ENCODE peak calls at places on chromosomes 13 and 19, in five cellular contexts. One of them, this sample, is unnamed. For H3K4me1, the result is how much of the 10 kb centered on the place peaks cover.

GRCh38 chr13:77290342-77290741 is 36.6 kb downstream of the MYCBP2 start:
- DNase-seq in mesenchymal stem cell: no peak
- DNase-seq in H9: no peak
- DNase-seq in neuronal stem cell: no peak
- DNase-seq in H1: no peak
- DNase-seq in this sample: no peak

GRCh38 chr19:37304190-37304883 is 66.6 kb upstream of the ZNF527 start:
- DNase-seq in mesenchymal stem cell: no peak
- DNase-seq in H1: no peak
- DNase-seq in neuronal stem cell: peak
- DNase-seq in H9: peak
- DNase-seq in this sample: peak

GRCh38 chr19:49793561-49793840 is 19.6 kb downstream of the FUZ start:
- DNase-seq in neuronal stem cell: no peak
- DNase-seq in H1: no peak
- DNase-seq in H9: no peak
- DNase-seq in mesenchymal stem cell: peak
- DNase-seq in this sample: no peak

GRCh38 chr19:1855828-1856255 is 7.5 kb downstream of the KLF16 start:
- DNase-seq in neuronal stem cell: no peak
- DNase-seq in H1: no peak
- DNase-seq in H9: no peak
- DNase-seq in mesenchymal stem cell: no peak
- DNase-seq in this sample: no peak

GRCh38 chr13:62747629-62748028 is 1332.0 kb upstream of the PCDH20 start:
- DNase-seq in mesenchymal stem cell: peak
- DNase-seq in H1: no peak
- DNase-seq in neuronal stem cell: no peak
- DNase-seq in H9: no peak
- DNase-seq in this sample: peak

GRCh38 chr19:2726160-2726855 is 5.1 kb upstream of the DIRAS1 start:
- DNase-seq in H1: no peak
- DNase-seq in H9: no peak
- DNase-seq in mesenchymal stem cell: no peak
- DNase-seq in neuronal stem cell: no peak
- DNase-seq in this sample: no peak

GRCh38 chr19:55546822-55547614 is 1.7 kb upstream of the SBK3 start:
- DNase-seq in neuronal stem cell: no peak
- DNase-seq in H1: no peak
- DNase-seq in H9: no peak
- DNase-seq in mesenchymal stem cell: peak
- DNase-seq in this sample: peak

GRCh38 chr13:20902438-20903163 is at the start of gene XPO4:
- DNase-seq in neuronal stem cell: peak
- DNase-seq in H1: peak
- DNase-seq in mesenchymal stem cell: peak
- DNase-seq in H9: peak
- DNase-seq in this sample: peak

GRCh38 chr19:46903458-46903857 is 42.7 kb downstream of the ARHGAP35 start:
- DNase-seq in neuronal stem cell: no peak
- DNase-seq in mesenchymal stem cell: peak
- DNase-seq in H1: no peak
- DNase-seq in H9: no peak
- DNase-seq in this sample: peak

GRCh38 chr19:19559942-19560341 is 21.9 kb downstream of the CILP2 start:
- DNase-seq in H9: no peak
- DNase-seq in H1: no peak
- DNase-seq in mesenchymal stem cell: no peak
- DNase-seq in neuronal stem cell: no peak
- DNase-seq in this sample: no peak

GRCh38 chr13:97276862-97277269 is 54.7 kb downstream of the MBNL2 start:
- DNase-seq in neuronal stem cell: no peak
- DNase-seq in H9: no peak
- DNase-seq in mesenchymal stem cell: peak
- DNase-seq in H1: no peak
- DNase-seq in this sample: no peak

GRCh38 chr19:58229255-58229639 is 533 bp downstream of the ZNF544 start:
- DNase-seq in H9: peak
- DNase-seq in H1: peak
- DNase-seq in mesenchymal stem cell: peak
- DNase-seq in neuronal stem cell: no peak
- DNase-seq in this sample: no peak

GRCh38 chr13:31543190-31543589 is 196.1 kb upstream of the RXFP2 start:
- DNase-seq in H1: no peak
- DNase-seq in H9: no peak
- DNase-seq in mesenchymal stem cell: no peak
- DNase-seq in neuronal stem cell: no peak
- DNase-seq in this sample: no peak

GRCh38 chr19:53328967-53329366 is 4.6 kb upstream of the ZNF845 start:
- DNase-seq in neuronal stem cell: no peak
- DNase-seq in mesenchymal stem cell: no peak
- DNase-seq in H1: no peak
- DNase-seq in H9: peak
- DNase-seq in this sample: no peak

GRCh38 chr13:31703780-31704179 is 35.5 kb upstream of the RXFP2 start:
- DNase-seq in mesenchymal stem cell: no peak
- DNase-seq in H1: no peak
- DNase-seq in neuronal stem cell: no peak
- DNase-seq in H9: no peak
- DNase-seq in this sample: no peak

GRCh38 chr19:10517760-10518443 is 655 bp upstream of the S1PR5 start:
- DNase-seq in H9: peak
- DNase-seq in H1: peak
- DNase-seq in neuronal stem cell: no peak
- DNase-seq in mesenchymal stem cell: peak
- DNase-seq in this sample: no peak

GRCh38 chr19:30722801-30723200 is 350.6 kb downstream of the ZNF536 start:
- DNase-seq in H9: no peak
- DNase-seq in neuronal stem cell: no peak
- DNase-seq in mesenchymal stem cell: no peak
- DNase-seq in H1: no peak
- DNase-seq in this sample: no peak

GRCh38 chr19:55406869-55407624 is 541 bp downstream of the UBE2S start:
- DNase-seq in mesenchymal stem cell: peak
- DNase-seq in H9: no peak
- DNase-seq in H1: no peak
- DNase-seq in neuronal stem cell: no peak
- DNase-seq in this sample: peak

DNA sequence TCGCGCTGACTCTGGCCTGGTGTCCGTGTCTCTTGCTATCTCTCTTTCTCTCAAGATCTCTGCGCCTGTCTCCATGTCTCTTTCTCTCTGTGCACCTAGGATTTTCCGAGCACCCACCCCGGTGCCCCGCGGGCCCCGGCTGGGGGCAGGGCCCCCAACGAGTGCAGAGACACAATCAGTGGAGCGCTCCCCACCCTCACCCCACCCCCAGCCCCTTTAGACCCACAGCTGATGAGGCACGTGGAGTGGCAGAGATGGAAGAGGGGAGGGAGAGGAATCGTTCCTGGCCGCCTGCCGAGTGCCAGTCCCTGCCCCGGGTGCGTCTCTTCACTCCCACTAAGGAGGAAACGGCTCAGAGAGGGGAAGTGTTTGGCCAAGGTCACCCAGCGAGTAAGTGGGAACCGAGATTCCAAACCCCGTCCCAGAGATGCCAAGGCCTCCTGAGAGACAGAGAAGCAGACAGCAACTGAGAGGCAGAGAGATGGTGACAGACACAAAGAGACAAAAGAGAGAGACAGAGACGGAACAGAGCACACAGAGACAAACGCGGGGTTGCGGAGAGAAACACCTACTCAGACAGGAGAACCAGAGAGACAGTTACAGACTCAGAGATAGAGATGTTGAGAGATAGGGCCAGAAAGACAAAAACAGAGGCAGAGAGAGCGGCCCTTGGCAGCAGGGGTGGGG is 626 bp upstream of the BCL3 start:
- DNase-seq in H9: peak
- DNase-seq in H1: peak
- DNase-seq in mesenchymal stem cell: peak
- DNase-seq in neuronal stem cell: no peak
- DNase-seq in this sample: peak
- H3K4me1 ChIP-seq in H9: under half
- H3K4me1 ChIP-seq in H1: under half
- H3K4me1 ChIP-seq in mesenchymal stem cell: under half
- H3K4me1 ChIP-seq in neuronal stem cell: under half
- H3K4me1 ChIP-seq in this sample: under half

GRCh38 chr13:60986301-60986700 is 429.3 kb downstream of the PCDH20 start:
- DNase-seq in mesenchymal stem cell: no peak
- DNase-seq in neuronal stem cell: no peak
- DNase-seq in H1: no peak
- DNase-seq in H9: no peak
- DNase-seq in this sample: no peak
- H2BK12ac ChIP-seq in mesenchymal stem cell: no peak
- H2BK12ac ChIP-seq in neuronal stem cell: no peak
- H2BK12ac ChIP-seq in H1: no peak
- H2BK12ac ChIP-seq in H9: no peak
- H2BK12ac ChIP-seq in this sample: no peak

DNA sequence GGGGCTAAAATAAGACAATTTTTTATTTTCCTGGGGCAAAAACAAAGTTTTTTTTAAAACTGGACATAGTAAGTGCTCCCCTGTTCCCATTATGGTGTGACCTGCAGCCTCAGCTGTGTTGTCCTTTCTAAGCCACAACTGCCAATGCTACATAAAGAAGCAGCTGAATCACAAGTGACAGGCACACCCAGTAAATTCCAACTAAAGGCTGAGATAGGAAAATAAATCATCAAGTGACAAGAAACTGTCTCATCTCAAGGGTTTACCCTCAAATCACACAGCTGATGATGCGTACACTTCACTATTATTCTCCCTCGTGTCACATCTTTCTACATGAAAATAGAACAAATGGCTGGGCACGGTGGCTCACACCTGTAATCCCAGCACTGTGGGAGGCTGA is 28.7 kb downstream of the STK24 start:
- DNase-seq in H9: no peak
- DNase-seq in mesenchymal stem cell: peak
- DNase-seq in H1: no peak
- DNase-seq in neuronal stem cell: no peak
- DNase-seq in this sample: no peak
- H3K4me2 ChIP-seq in H9: no peak
- H3K4me2 ChIP-seq in mesenchymal stem cell: no peak
- H3K4me2 ChIP-seq in H1: no peak
- H3K4me2 ChIP-seq in neuronal stem cell: no peak
- H3K4me2 ChIP-seq in this sample: no peak

GRCh38 chr13:50390503-50391248 is 375.4 kb downstream of the KCNRG start:
- DNase-seq in neuronal stem cell: no peak
- DNase-seq in H1: no peak
- DNase-seq in H9: no peak
- DNase-seq in mesenchymal stem cell: no peak
- DNase-seq in this sample: no peak

GRCh38 chr13:50389726-50390125 is 374.5 kb downstream of the KCNRG start:
- DNase-seq in H1: no peak
- DNase-seq in neuronal stem cell: no peak
- DNase-seq in mesenchymal stem cell: no peak
- DNase-seq in H9: no peak
- DNase-seq in this sample: no peak

GRCh38 chr13:50392977-50393376 is 377.7 kb downstream of the KCNRG start:
- DNase-seq in mesenchymal stem cell: no peak
- DNase-seq in neuronal stem cell: no peak
- DNase-seq in H1: no peak
- DNase-seq in H9: no peak
- DNase-seq in this sample: no peak

GRCh38 chr13:50396001-50396400 is 380.8 kb downstream of the KCNRG start:
- DNase-seq in H9: no peak
- DNase-seq in neuronal stem cell: no peak
- DNase-seq in H1: no peak
- DNase-seq in mesenchymal stem cell: no peak
- DNase-seq in this sample: no peak

GRCh38 chr13:50393641-50394040 is 378.4 kb downstream of the KCNRG start:
- DNase-seq in H9: peak
- DNase-seq in neuronal stem cell: peak
- DNase-seq in H1: no peak
- DNase-seq in mesenchymal stem cell: no peak
- DNase-seq in this sample: no peak
- H3K4me1 ChIP-seq in H9: under half
- H3K4me1 ChIP-seq in neuronal stem cell: under half
- H3K4me1 ChIP-seq in H1: under half
- H3K4me1 ChIP-seq in mesenchymal stem cell: under half
- H3K4me1 ChIP-seq in this sample: under half

DNA sequence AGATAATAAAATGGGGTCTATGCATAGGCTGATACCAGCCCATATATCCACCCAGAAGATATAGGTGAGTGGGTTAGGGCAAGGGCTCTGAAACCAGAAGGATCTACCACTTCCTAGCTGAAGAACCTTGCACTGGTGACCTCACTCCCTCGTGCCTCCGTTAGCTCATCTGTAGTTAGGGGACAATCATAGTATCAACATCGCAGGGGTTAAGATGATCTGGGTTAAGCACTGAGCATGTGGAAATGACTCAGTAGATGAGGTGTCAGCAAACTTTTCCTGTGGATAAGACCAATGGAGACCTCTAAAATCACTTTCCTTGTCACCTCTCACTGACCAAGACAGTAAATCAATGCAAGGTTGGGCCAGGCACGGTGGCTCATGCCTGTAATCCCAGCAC is 30.5 kb downstream of the TNFSF14 start:
- DNase-seq in neuronal stem cell: no peak
- DNase-seq in mesenchymal stem cell: no peak
- DNase-seq in H1: no peak
- DNase-seq in H9: no peak
- DNase-seq in this sample: peak
- H2BK12ac ChIP-seq in neuronal stem cell: no peak
- H2BK12ac ChIP-seq in mesenchymal stem cell: no peak
- H2BK12ac ChIP-seq in H1: no peak
- H2BK12ac ChIP-seq in H9: no peak
- H2BK12ac ChIP-seq in this sample: no peak